ENCODE peak calls at places on chromosomes 13 and 19, in seven cellular contexts. B is stomach; Y is CD8-positive, alpha-beta T cell; O is epithelial cell of esophagus; S is heart right ventricle; R is WTC11; Z is prostate gland. U is an unnamed sample.

GRCh38 chr19:57280913-57281425 is 684 bp downstream of the ZNF460 start:
- DNase-seq in O (peak; percentile 16), S (no peak), Y (peak; percentile 5), R (no peak), B (no peak), Z (no peak), U (no peak)

GRCh38 chr13:32829269-32829668 is 187.0 kb upstream of the KL start:
- DNase-seq in S (no peak), R (no peak), Z (no peak), B (no peak), O (peak; percentile 30), Y (no peak), U (no peak)

GRCh38 chr19:38639679-38640078 is 7.8 kb upstream of the ACTN4 start:
- DNase-seq in R (no peak), B (no peak), O (no peak), Z (no peak), S (no peak), Y (no peak), U (no peak)

GRCh38 chr19:42306646-42307045 is 4.2 kb upstream of the PAFAH1B3 start:
- DNase-seq in B (no peak), Y (no peak), Z (no peak), O (no peak), R (peak; percentile 50), S (no peak), U (no peak)

GRCh38 chr19:17441241-17442135 is 7.0 kb downstream of the TMEM221 start:
- DNase-seq in R (peak; percentile 41), O (peak; percentile 32), Y (no peak), S (no peak), Z (no peak), B (no peak), U (peak; percentile 31)

GRCh38 chr19:35357867-35358573 is at the start of gene FFAR3:
- DNase-seq in R (no peak), O (no peak), S (no peak), B (peak; percentile 75), Y (no peak), Z (no peak), U (no peak)

GRCh38 chr13:48263196-48263595 is 30.2 kb downstream of the ITM2B start:
- DNase-seq in B (no peak), Z (no peak), S (no peak), R (no peak), Y (no peak), O (peak; percentile 14), U (no peak)

GRCh38 chr13:100234524-100235136 is 145.7 kb downstream of the PCCA start:
- DNase-seq in O (no peak), S (no peak), Y (no peak), B (no peak), R (no peak), Z (no peak), U (no peak)

GRCh38 chr13:112722433-112723250 is 32.8 kb downstream of the ATP11A start:
- DNase-seq in O (peak; percentile 73), R (no peak), Z (no peak), B (peak; percentile 79), Y (no peak), S (no peak), U (no peak)

GRCh38 chr19:54207908-54208783 is 7.5 kb downstream of the RPS9 start:
- DNase-seq in S (no peak), B (peak; percentile 71), O (peak; percentile 41), R (no peak), Y (no peak), Z (no peak), U (no peak)

GRCh38 chr13:52091473-52091872 is 37.4 kb downstream of the NEK5 start:
- DNase-seq in S (no peak), B (no peak), Y (no peak), R (no peak), O (no peak), Z (no peak), U (no peak)

GRCh38 chr13:97430296-97430695 is 3.7 kb upstream of the RAP2A start:
- DNase-seq in O (no peak), S (no peak), R (no peak), Z (no peak), Y (no peak), B (no peak), U (no peak)

GRCh38 chr19:19404879-19405860 is at the start of gene GATAD2A:
- DNase-seq in O (peak; percentile 92), R (peak; percentile 90), B (peak; percentile 96), Y (peak; percentile 90), Z (peak; percentile 95), S (peak; percentile 96), U (peak; percentile 91)
- TF ChIP-seq CTCF in O (no peak), R (no peak), B (peak; percentile 42), Y (no peak), Z (peak; percentile 58), S (peak; percentile 52), U (no peak)

GRCh38 chr19:2333807-2334211 is 5.3 kb downstream of the SPPL2B start:
- DNase-seq in Y (no peak), S (no peak), O (no peak), R (no peak), Z (no peak), B (no peak), U (no peak)
- TF ChIP-seq CTCF in Y (no peak), S (no peak), O (no peak), R (no peak), Z (no peak), B (no peak), U (no peak)

GRCh38 chr13:110618167-110618566 is 2.8 kb downstream of the NAXD start:
- DNase-seq in S (no peak), B (no peak), O (no peak), Z (no peak), R (no peak), Y (no peak), U (no peak)
- TF ChIP-seq CTCF in S (no peak), B (no peak), O (no peak), Z (no peak), R (no peak), Y (no peak), U (no peak)

GRCh38 chr13:36879218-36879938 is 40.7 kb downstream of the SMAD9 start:
- DNase-seq in Z (no peak), S (no peak), O (no peak), B (no peak), Y (no peak), R (no peak), U (no peak)

GRCh38 chr13:36875955-36876354 is 44.1 kb downstream of the SMAD9 start:
- DNase-seq in Z (no peak), B (no peak), Y (no peak), R (no peak), S (no peak), O (no peak), U (no peak)

GRCh38 chr13:36872621-36873020 is 47.4 kb downstream of the SMAD9 start:
- DNase-seq in R (peak; percentile 23), Z (peak; percentile 49), B (no peak), S (peak; percentile 19), O (no peak), Y (no peak), U (no peak)

GRCh38 chr13:36870050-36870692 is 49.9 kb downstream of the SMAD9 start:
- DNase-seq in Y (no peak), R (no peak), O (peak; percentile 38), Z (no peak), B (no peak), S (no peak), U (no peak)

DNA sequence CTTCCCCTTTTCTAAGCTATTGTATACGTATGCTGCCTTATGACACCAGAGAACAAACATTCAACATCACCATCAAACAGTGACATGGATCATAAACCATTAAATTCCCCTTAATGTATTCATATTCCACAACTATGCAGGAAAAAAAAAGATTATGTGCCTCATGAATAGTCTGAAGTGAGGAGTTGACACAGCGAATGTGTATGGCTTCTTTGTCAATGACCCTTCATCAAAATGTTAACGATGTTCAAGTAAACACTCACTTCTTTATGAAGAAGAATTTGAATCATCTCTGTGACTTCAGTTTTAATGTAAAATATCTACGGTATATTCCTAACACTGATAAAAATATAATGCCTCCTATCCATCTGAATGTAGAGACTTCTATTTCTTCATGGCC is 44.6 kb downstream of the SMAD9 start:
- DNase-seq in Z (no peak), O (no peak), B (no peak), R (no peak), Y (no peak), S (no peak), U (no peak)
- TF ChIP-seq CTCF in Z (no peak), O (no peak), B (no peak), R (no peak), Y (no peak), S (no peak), U (no peak)

DNA sequence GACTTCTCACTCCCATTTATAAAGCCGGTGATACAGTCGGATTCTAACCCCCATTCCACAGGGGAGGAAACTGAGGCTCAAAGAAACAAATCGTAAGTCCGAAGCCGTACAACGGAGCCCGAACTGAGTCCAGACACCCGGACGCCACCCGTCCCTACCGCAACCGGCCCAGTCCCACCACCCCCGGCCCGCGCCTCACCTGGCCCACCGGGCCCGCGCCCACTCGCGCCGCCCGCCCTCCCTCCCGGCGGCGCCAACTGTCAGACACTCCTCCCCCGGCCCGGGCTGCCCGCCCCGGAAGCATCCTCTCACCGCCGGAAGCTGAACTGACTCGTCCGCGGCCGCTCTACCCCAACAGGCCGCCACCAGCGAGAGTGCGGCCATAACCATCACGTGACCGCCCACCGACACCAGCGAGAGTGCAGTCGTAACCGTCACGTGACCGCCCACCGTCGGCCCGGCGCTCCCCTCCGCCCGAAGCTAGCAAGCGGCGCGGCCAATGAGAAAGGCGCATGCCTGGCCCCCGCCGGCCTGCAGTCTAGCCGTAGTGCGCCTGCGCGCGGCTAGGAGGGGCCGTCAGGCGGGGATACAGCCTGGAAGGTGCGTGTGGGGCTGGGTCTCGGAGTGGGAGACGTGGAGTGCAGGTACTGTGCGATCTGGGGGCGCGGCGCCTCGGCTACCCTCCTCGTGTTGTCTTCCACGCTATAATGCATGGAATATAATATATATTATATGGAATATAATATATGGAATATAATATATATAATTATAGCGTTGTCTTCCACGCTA is at the start of the genes C19orf47 and PLD3:
- DNase-seq in Y (peak; percentile 98), S (peak; percentile 99), O (peak; percentile 100), Z (peak; percentile 100), B (peak; percentile 99), R (peak; percentile 99), U (peak; percentile 95)
- TF ChIP-seq CTCF in Y (no peak), S (no peak), O (no peak), Z (peak; percentile 49), B (no peak), R (no peak), U (no peak)

U was measured in neural crest cell.